ENCODE peak calls at places on chromosomes 3 and 15, in six cellular contexts. T is NCI-H1092; A is kidney; D is germinal center; M is stimulated activated naive CD8-positive, alpha-beta T cell treated with anti-CD3 and anti-CD28 coated beads, Interleukin-15, Interleukin-2, amounts not matched to agents 100 U/mL and 50 U/mL, for 24 hours; L is K562. J is an unnamed sample.

GRCh38 chr3:71035314-71035713 is 548.2 kb downstream of the FOXP1 start:
- DNase-seq in M (no peak), T (no peak), A (no peak), L (no peak), D (no peak), J (no peak)

GRCh38 chr3:176906046-176906905 is 291.0 kb downstream of the TBL1XR1 start:
- DNase-seq in T (peak), A (no peak), M (no peak), D (no peak), L (no peak), J (no peak)

GRCh38 chr15:74616020-74616939 is 644 bp downstream of the CLK3 start:
- DNase-seq in T (no peak), M (peak), A (peak), D (peak), L (peak), J (peak)

GRCh38 chr3:151580592-151580991 is 119.7 kb upstream of the IGSF10 start:
- DNase-seq in L (no peak), T (no peak), A (no peak), M (no peak), D (no peak), J (no peak)

GRCh38 chr15:82047493-82048446 is 2.0 kb upstream of the MEX3B start:
- DNase-seq in L (no peak), A (no peak), D (no peak), T (peak), M (no peak), J (no peak)

GRCh38 chr3:157406376-157406775 is 30.3 kb upstream of the PTX3 start:
- DNase-seq in T (no peak), M (no peak), D (no peak), A (no peak), L (no peak), J (no peak)

GRCh38 chr3:54188176-54188791 is 65.9 kb downstream of the CACNA2D3 start:
- DNase-seq in M (peak), T (no peak), L (peak), D (peak), A (no peak), J (no peak)

GRCh38 chr15:82158811-82159210 is 103.7 kb downstream of the EFL1 start:
- DNase-seq in A (no peak), L (no peak), M (no peak), D (no peak), T (no peak), J (no peak)

GRCh38 chr15:70523634-70524033 is 239.7 kb downstream of the UACA start:
- DNase-seq in L (no peak), T (no peak), D (no peak), M (no peak), A (no peak), J (peak)

GRCh38 chr3:53740946-53741345 is 105.3 kb downstream of the CHDH start:
- DNase-seq in T (no peak), D (no peak), A (no peak), L (no peak), M (no peak), J (no peak)

GRCh38 chr15:77421370-77421700 is 647 bp downstream of the HMG20A start:
- DNase-seq in D (peak), L (no peak), M (no peak), T (no peak), A (no peak), J (no peak)

GRCh38 chr3:172892158-172892557 is 141.6 kb downstream of the ECT2 start:
- DNase-seq in T (no peak), D (no peak), A (no peak), L (no peak), M (no peak), J (no peak)

GRCh38 chr3:179819379-179819778 is 166.5 kb downstream of the USP13 start:
- DNase-seq in D (no peak), L (no peak), A (no peak), M (no peak), T (no peak), J (no peak)

GRCh38 chr15:59282515-59283337 is 76.1 kb downstream of the LDHAL6B start:
- DNase-seq in T (no peak), D (no peak), L (no peak), A (no peak), M (no peak), J (no peak)

GRCh38 chr3:112531358-112531781 is 30.4 kb downstream of the ATG3 start:
- DNase-seq in M (no peak), A (no peak), D (peak), L (peak), T (no peak), J (no peak)

GRCh38 chr3:4401441-4401840 is 65.6 kb downstream of the SUMF1 start:
- DNase-seq in M (peak), D (no peak), T (no peak), A (no peak), L (no peak), J (no peak)

GRCh38 chr3:167148121-167148520 is 232.0 kb downstream of the ZBBX start:
- DNase-seq in A (no peak), D (no peak), L (no peak), T (no peak), M (no peak), J (no peak)

GRCh38 chr3:46929324-46929723 is 47.2 kb downstream of the CCDC12 start:
- DNase-seq in D (peak), A (peak), L (no peak), T (no peak), M (no peak), J (peak)